ENCODE peak calls at places on chromosome 18, in eight cellular contexts. M is ovary, E is mammary epithelial cell, G is tibial artery, Q is neural progenitor cell, D is IMR-90, O is lower lobe of right lung, R is cardiac muscle cell. S is an unnamed sample.

GRCh38 chr18:8380006-8380405 is 229.2 kb upstream of the RAB12 start:
- DNase-seq in M (no peak), E (no peak), G (no peak), Q (no peak), D (no peak), O (no peak), R (no peak), S (no peak)

GRCh38 chr18:3857544-3857943 is 407.6 kb downstream of the TGIF1 start:
- DNase-seq in M (no peak), E (no peak), G (no peak), Q (no peak), D (peak; percentile 65), O (no peak), R (no peak), S (no peak)

GRCh38 chr18:22230403-22231042 is 61.1 kb downstream of the GATA6 start:
- DNase-seq in M (no peak), E (no peak), G (no peak), Q (no peak), D (peak; percentile 98), O (no peak), R (no peak), S (no peak)

GRCh38 chr18:63309422-63309821 is 10.1 kb downstream of the BCL2 start:
- DNase-seq in M (no peak), E (no peak), G (no peak), Q (no peak), D (no peak), O (no peak), R (no peak), S (no peak)

GRCh38 chr18:21264651-21265050 is 22.6 kb downstream of the GREB1L start:
- DNase-seq in M (peak; percentile 33), E (peak; percentile 55), G (no peak), Q (peak; percentile 81), D (no peak), O (no peak), R (peak; percentile 34), S (no peak)

GRCh38 chr18:8957731-8958130 is 144.8 kb upstream of the NDUFV2 start:
- DNase-seq in M (no peak), E (no peak), G (no peak), Q (no peak), D (no peak), O (no peak), R (no peak), S (no peak)

GRCh38 chr18:2881490-2882195 is 34.8 kb downstream of the EMILIN2 start:
- DNase-seq in M (peak; percentile 89), E (no peak), G (peak; percentile 85), Q (no peak), D (peak; percentile 88), O (no peak), R (no peak), S (no peak)

GRCh38 chr18:57059366-57059765 is 87.5 kb upstream of the BOD1L2 start:
- DNase-seq in M (no peak), E (no peak), G (no peak), Q (no peak), D (no peak), O (no peak), R (no peak), S (no peak)

GRCh38 chr18:58338961-58339722 is 289.7 kb downstream of the ALPK2 start:
- DNase-seq in M (peak; percentile 55), E (no peak), G (no peak), Q (peak; percentile 75), D (peak; percentile 56), O (no peak), R (peak; percentile 34), S (no peak)

GRCh38 chr18:3748081-3748480 is 298.1 kb downstream of the TGIF1 start:
- DNase-seq in M (no peak), E (no peak), G (no peak), Q (no peak), D (no peak), O (no peak), R (no peak), S (no peak)

GRCh38 chr18:39527465-39527864 is 1961.9 kb upstream of the CELF4 start:
- DNase-seq in M (no peak), E (no peak), G (no peak), Q (no peak), D (peak; percentile 53), O (no peak), R (no peak), S (no peak)

GRCh38 chr18:5964996-5965395 is 69.7 kb upstream of the TMEM200C start:
- DNase-seq in M (no peak), E (no peak), G (no peak), Q (peak; percentile 70), D (no peak), O (no peak), R (no peak), S (no peak)

GRCh38 chr18:79275992-79276391 is 119.7 kb upstream of the NFATC1 start:
- DNase-seq in M (no peak), E (peak; percentile 27), G (no peak), Q (no peak), D (no peak), O (no peak), R (no peak), S (no peak)

GRCh38 chr18:59878644-59879043 is 21.2 kb upstream of the PMAIP1 start:
- DNase-seq in M (no peak), E (no peak), G (no peak), Q (no peak), D (peak; percentile 69), O (no peak), R (no peak), S (no peak)

GRCh38 chr18:59876310-59876626 is 23.5 kb upstream of the PMAIP1 start:
- DNase-seq in M (no peak), E (no peak), G (no peak), Q (no peak), D (no peak), O (no peak), R (no peak), S (no peak)

GRCh38 chr18:59874166-59874565 is 25.6 kb upstream of the PMAIP1 start:
- DNase-seq in M (no peak), E (peak; percentile 61), G (no peak), Q (no peak), D (peak; percentile 96), O (no peak), R (no peak), S (no peak)

GRCh38 chr18:59873616-59874015 is 26.2 kb upstream of the PMAIP1 start:
- DNase-seq in M (no peak), E (no peak), G (no peak), Q (no peak), D (peak; percentile 58), O (no peak), R (no peak), S (no peak)

GRCh38 chr18:59877366-59877765 is 22.4 kb upstream of the PMAIP1 start:
- DNase-seq in M (no peak), E (no peak), G (no peak), Q (no peak), D (no peak), O (no peak), R (no peak), S (no peak)
- H3K36me3 ChIP-seq in M (no peaks in the 10 kb centered on the region), E (no peaks in the 10 kb centered on the region), G (no peaks in the 10 kb centered on the region), Q (no peaks in the 10 kb centered on the region), D (no peaks in the 10 kb centered on the region), O (no peaks in the 10 kb centered on the region), R (no peaks in the 10 kb centered on the region), S (no peaks in the 10 kb centered on the region)

DNA sequence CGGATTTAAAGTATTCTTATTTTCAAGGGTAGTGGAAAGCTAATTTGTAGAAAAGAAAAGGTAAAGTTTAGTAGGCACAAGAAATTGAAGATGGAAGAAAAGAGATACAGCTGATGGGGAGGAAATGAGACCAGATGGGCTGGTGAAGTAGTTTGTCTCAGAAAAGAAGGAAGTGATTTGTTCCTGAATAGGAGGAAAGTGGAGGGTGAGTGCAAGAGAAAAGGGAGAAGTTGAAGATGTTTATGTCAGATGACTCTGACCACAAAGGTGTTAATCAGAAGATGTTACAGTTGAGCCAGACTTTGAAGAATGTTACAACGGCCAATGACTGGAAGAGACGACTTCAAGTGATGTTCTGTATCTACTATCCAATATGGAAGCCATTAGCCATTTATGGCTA is 21.2 kb downstream of the ZSCAN30 start:
- DNase-seq in M (no peak), E (no peak), G (no peak), Q (no peak), D (no peak), O (no peak), R (no peak), S (no peak)
- H3K9me3 ChIP-seq in M (no peaks in the 10 kb centered on the region), E (peaks cover 25% of the 10 kb centered on the region), G (no peaks in the 10 kb centered on the region), Q (no peaks in the 10 kb centered on the region), D (peaks cover 23% of the 10 kb centered on the region), O (no peaks in the 10 kb centered on the region), R (no peaks in the 10 kb centered on the region), S (no peaks in the 10 kb centered on the region)

GRCh38 chr18:48149020-48149685 is 218.7 kb upstream of the SMAD2 start:
- DNase-seq in M (no peak), E (no peak), G (no peak), Q (no peak), D (no peak), O (no peak), R (no peak), S (no peak)
- H3K27me3 ChIP-seq in M (no peaks in the 10 kb centered on the region), E (no peaks in the 10 kb centered on the region), G (no peaks in the 10 kb centered on the region), Q (no peaks in the 10 kb centered on the region), D (no peaks in the 10 kb centered on the region), O (no peaks in the 10 kb centered on the region), R (no peaks in the 10 kb centered on the region), S (no peaks in the 10 kb centered on the region)

GRCh38 chr18:74570266-74570665 is 27.4 kb upstream of the ZNF407 start:
- DNase-seq in M (no peak), E (no peak), G (no peak), Q (no peak), D (no peak), O (no peak), R (no peak), S (no peak)

GRCh38 chr18:74573053-74573452 is 24.6 kb upstream of the ZNF407 start:
- DNase-seq in M (no peak), E (no peak), G (no peak), Q (no peak), D (no peak), O (no peak), R (no peak), S (no peak)

GRCh38 chr18:74574916-74575315 is 22.8 kb upstream of the ZNF407 start:
- DNase-seq in M (no peak), E (no peak), G (no peak), Q (no peak), D (no peak), O (no peak), R (no peak), S (no peak)

GRCh38 chr18:74569401-74569800 is 28.3 kb upstream of the ZNF407 start:
- DNase-seq in M (no peak), E (no peak), G (no peak), Q (no peak), D (no peak), O (no peak), R (no peak), S (no peak)

DNA sequence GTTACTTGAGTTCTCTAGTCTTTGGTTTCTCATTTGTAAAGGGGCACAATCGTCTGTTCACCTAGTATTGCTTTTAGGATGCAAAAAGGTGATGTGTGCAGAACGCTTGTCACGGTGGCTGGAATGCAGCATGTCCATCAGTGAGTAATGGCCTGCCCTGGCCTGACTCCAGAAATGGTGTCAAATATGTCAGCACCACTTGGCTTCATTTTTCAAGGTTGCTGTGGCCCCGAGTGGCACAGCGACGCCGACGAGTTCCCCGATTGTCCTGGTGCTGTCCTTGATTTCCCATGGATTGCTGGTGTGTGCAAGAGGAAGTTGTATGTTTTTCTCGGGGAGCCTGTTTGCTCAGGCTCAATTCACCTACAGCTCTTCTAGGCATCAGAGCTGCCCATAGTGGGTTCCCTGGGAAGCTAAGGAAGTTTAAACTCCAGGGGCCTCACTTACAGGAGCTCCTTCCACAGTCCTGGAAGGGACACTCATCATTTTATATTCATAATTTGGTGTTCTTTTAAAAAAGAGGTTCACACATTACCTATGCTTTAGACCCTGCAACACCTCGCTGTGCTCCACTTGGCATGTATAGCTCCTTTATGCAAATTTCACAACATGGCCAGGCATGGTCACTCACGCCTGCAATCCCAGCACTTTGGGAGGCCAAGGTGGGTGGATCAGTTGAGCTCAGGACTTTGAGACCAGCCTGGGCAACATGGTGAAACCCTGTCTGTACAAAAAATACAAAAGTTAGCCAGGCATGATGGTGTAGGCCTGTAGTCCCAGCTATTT is 25.6 kb upstream of the ZNF407 start:
- DNase-seq in M (no peak), E (no peak), G (no peak), Q (no peak), D (no peak), O (no peak), R (no peak), S (no peak)
- H3K36me3 ChIP-seq in M (no peaks in the 10 kb centered on the region), E (no peaks in the 10 kb centered on the region), G (no peaks in the 10 kb centered on the region), Q (no peaks in the 10 kb centered on the region), D (no peaks in the 10 kb centered on the region), O (no peaks in the 10 kb centered on the region), R (no peaks in the 10 kb centered on the region), S (no peaks in the 10 kb centered on the region)